ENCODE peak calls at places on chromosomes 4 and X, in seven cellular contexts. N, R, B, H, C, T and Y are unnamed samples.

GRCh38 chr4:54225671-54226398 is 3.3 kb upstream of the PDGFRA start:
- DNase-seq in N (no peak), R (no peak), C (no peak), H (no peak), T (no peak), B (peak; percentile 57), Y (no peak)

GRCh38 chr4:172736046-172736445 is 432.6 kb upstream of the GALNT7 start:
- DNase-seq in H (no peak), N (no peak), T (no peak), C (no peak), B (no peak), R (no peak), Y (no peak)

GRCh38 chr4:69360271-69360670 is 80.0 kb downstream of the UGT2B28 start:
- DNase-seq in T (no peak), B (no peak), N (no peak), C (no peak), H (no peak), R (no peak), Y (no peak)

GRCh38 chr4:89270792-89271191 is 36.8 kb downstream of the GPRIN3 start:
- DNase-seq in R (no peak), T (no peak), B (no peak), C (no peak), N (no peak), H (no peak), Y (no peak)

GRCh38 chrX:74525116-74525515 is 89.3 kb downstream of the RLIM start:
- DNase-seq in H (peak; percentile 45), R (no peak), C (no peak), N (no peak), B (peak; percentile 46), T (no peak), Y (no peak)

GRCh38 chrX:86946569-86946968 is 571.0 kb upstream of the KLHL4 start:
- DNase-seq in B (peak; percentile 11), T (no peak), R (no peak), N (no peak), H (peak; percentile 24), C (no peak), Y (peak; percentile 6)

GRCh38 chrX:25124391-25124790 is 108.6 kb upstream of the ARX start:
- DNase-seq in R (no peak), T (no peak), B (no peak), C (no peak), H (no peak), N (no peak), Y (no peak)

GRCh38 chr4:17385403-17385802 is 126.5 kb downstream of the QDPR start:
- DNase-seq in B (peak; percentile 37), C (no peak), H (peak; percentile 50), R (no peak), T (peak; percentile 46), N (no peak), Y (peak; percentile 39)

GRCh38 chrX:110853610-110854009 is 58.0 kb upstream of the CHRDL1 start:
- DNase-seq in B (peak; percentile 27), T (no peak), R (no peak), N (no peak), C (peak; percentile 1), H (no peak), Y (peak; percentile 4)

GRCh38 chr4:120454788-120455187 is 388.1 kb upstream of the MAD2L1 start:
- DNase-seq in R (no peak), H (no peak), T (no peak), N (no peak), B (no peak), C (no peak), Y (no peak)

GRCh38 chr4:22454955-22455354 is 60.9 kb downstream of the ADGRA3 start:
- DNase-seq in B (peak; percentile 16), C (no peak), H (peak; percentile 25), N (no peak), R (no peak), T (no peak), Y (no peak)

GRCh38 chr4:139243448-139244365 is 36.3 kb downstream of the MGARP start:
- DNase-seq in R (peak; percentile 79), H (peak; percentile 99), T (no peak), B (peak; percentile 94), C (no peak), N (no peak), Y (no peak)

GRCh38 chr4:159103406-159104131 is 690 bp downstream of the RAPGEF2 start:
- DNase-seq in R (peak; percentile 51), B (peak; percentile 83), N (peak; percentile 40), H (peak; percentile 23), C (peak; percentile 56), T (peak; percentile 52), Y (peak; percentile 37)

GRCh38 chrX:108439434-108439883 is at the start of gene COL4A5:
- DNase-seq in B (peak; percentile 81), R (peak; percentile 61), N (no peak), T (no peak), H (peak; percentile 80), C (peak; percentile 10), Y (peak; percentile 39)

GRCh38 chr4:142528433-142528832 is 317.7 kb downstream of the INPP4B start:
- DNase-seq in T (no peak), N (no peak), R (no peak), H (no peak), C (no peak), B (no peak), Y (no peak)